ENCODE peak calls at places on chromosomes 2 and 18, in nine cellular contexts. One of them, this sample, is unnamed.

GRCh38 chr2:232700154-232700553 is 3.0 kb downstream of the GIGYF2 start:
- DNase-seq in activated T-cell treated with anti-CD3 and anti-CD28 coated beads for 48 hours: no peak
- DNase-seq in NCI-H1048: no peak
- DNase-seq in progenitor cell of endocrine pancreas: no peak
- DNase-seq in colonic mucosa: no peak
- DNase-seq in IMR-90: no peak
- DNase-seq in ELF-1: no peak
- DNase-seq in head of caudate nucleus: no peak
- DNase-seq in activated naive CD4-positive, alpha-beta T cell treated with anti-CD3 and anti-CD28 coated beads, Interleukin-2, amount 10 ng/mL, durations not matched to agents 7 days and 5 days: no peak
- DNase-seq in this sample: no peak

GRCh38 chr2:239770240-239770639 is 254.9 kb downstream of the NDUFA10 start:
- DNase-seq in activated T-cell treated with anti-CD3 and anti-CD28 coated beads for 48 hours: no peak
- DNase-seq in NCI-H1048: no peak
- DNase-seq in progenitor cell of endocrine pancreas: no peak
- DNase-seq in colonic mucosa: no peak
- DNase-seq in IMR-90: no peak
- DNase-seq in ELF-1: no peak
- DNase-seq in head of caudate nucleus: no peak
- DNase-seq in activated naive CD4-positive, alpha-beta T cell treated with anti-CD3 and anti-CD28 coated beads, Interleukin-2, amount 10 ng/mL, durations not matched to agents 7 days and 5 days: no peak
- DNase-seq in this sample: no peak

GRCh38 chr18:55381277-55381676 is 206.7 kb downstream of the TCF4 start:
- DNase-seq in activated T-cell treated with anti-CD3 and anti-CD28 coated beads for 48 hours: no peak
- DNase-seq in NCI-H1048: no peak
- DNase-seq in progenitor cell of endocrine pancreas: no peak
- DNase-seq in colonic mucosa: no peak
- DNase-seq in IMR-90: peak
- DNase-seq in ELF-1: no peak
- DNase-seq in head of caudate nucleus: no peak
- DNase-seq in activated naive CD4-positive, alpha-beta T cell treated with anti-CD3 and anti-CD28 coated beads, Interleukin-2, amount 10 ng/mL, durations not matched to agents 7 days and 5 days: no peak
- DNase-seq in this sample: no peak

GRCh38 chr2:25671622-25672021 is 1.8 kb downstream of the DTNB start:
- DNase-seq in activated T-cell treated with anti-CD3 and anti-CD28 coated beads for 48 hours: no peak
- DNase-seq in NCI-H1048: no peak
- DNase-seq in progenitor cell of endocrine pancreas: no peak
- DNase-seq in colonic mucosa: no peak
- DNase-seq in IMR-90: no peak
- DNase-seq in ELF-1: no peak
- DNase-seq in head of caudate nucleus: no peak
- DNase-seq in activated naive CD4-positive, alpha-beta T cell treated with anti-CD3 and anti-CD28 coated beads, Interleukin-2, amount 10 ng/mL, durations not matched to agents 7 days and 5 days: no peak
- DNase-seq in this sample: no peak

GRCh38 chr2:171386627-171387026 is 47.2 kb downstream of the METTL8 start:
- DNase-seq in activated T-cell treated with anti-CD3 and anti-CD28 coated beads for 48 hours: no peak
- DNase-seq in NCI-H1048: no peak
- DNase-seq in progenitor cell of endocrine pancreas: no peak
- DNase-seq in colonic mucosa: no peak
- DNase-seq in IMR-90: no peak
- DNase-seq in ELF-1: peak
- DNase-seq in head of caudate nucleus: no peak
- DNase-seq in activated naive CD4-positive, alpha-beta T cell treated with anti-CD3 and anti-CD28 coated beads, Interleukin-2, amount 10 ng/mL, durations not matched to agents 7 days and 5 days: no peak
- DNase-seq in this sample: no peak

GRCh38 chr18:46174317-46175039 is 70.3 kb downstream of the HAUS1 start:
- DNase-seq in activated T-cell treated with anti-CD3 and anti-CD28 coated beads for 48 hours: peak
- DNase-seq in NCI-H1048: no peak
- DNase-seq in progenitor cell of endocrine pancreas: peak
- DNase-seq in colonic mucosa: peak
- DNase-seq in IMR-90: peak
- DNase-seq in ELF-1: peak
- DNase-seq in head of caudate nucleus: peak
- DNase-seq in activated naive CD4-positive, alpha-beta T cell treated with anti-CD3 and anti-CD28 coated beads, Interleukin-2, amount 10 ng/mL, durations not matched to agents 7 days and 5 days: peak
- DNase-seq in this sample: peak

GRCh38 chr2:25817006-25817405 is 61.3 kb downstream of the ASXL2 start:
- DNase-seq in activated T-cell treated with anti-CD3 and anti-CD28 coated beads for 48 hours: no peak
- DNase-seq in NCI-H1048: no peak
- DNase-seq in progenitor cell of endocrine pancreas: no peak
- DNase-seq in colonic mucosa: no peak
- DNase-seq in IMR-90: peak
- DNase-seq in ELF-1: no peak
- DNase-seq in head of caudate nucleus: no peak
- DNase-seq in activated naive CD4-positive, alpha-beta T cell treated with anti-CD3 and anti-CD28 coated beads, Interleukin-2, amount 10 ng/mL, durations not matched to agents 7 days and 5 days: no peak
- DNase-seq in this sample: no peak

GRCh38 chr18:32139835-32140283 is 48.2 kb downstream of the RNF138 start:
- DNase-seq in activated T-cell treated with anti-CD3 and anti-CD28 coated beads for 48 hours: no peak
- DNase-seq in NCI-H1048: no peak
- DNase-seq in progenitor cell of endocrine pancreas: no peak
- DNase-seq in colonic mucosa: no peak
- DNase-seq in IMR-90: no peak
- DNase-seq in ELF-1: no peak
- DNase-seq in head of caudate nucleus: no peak
- DNase-seq in activated naive CD4-positive, alpha-beta T cell treated with anti-CD3 and anti-CD28 coated beads, Interleukin-2, amount 10 ng/mL, durations not matched to agents 7 days and 5 days: no peak
- DNase-seq in this sample: no peak

GRCh38 chr2:189657867-189658266 is 3.4 kb upstream of the ASNSD1 start:
- DNase-seq in activated T-cell treated with anti-CD3 and anti-CD28 coated beads for 48 hours: no peak
- DNase-seq in NCI-H1048: no peak
- DNase-seq in progenitor cell of endocrine pancreas: no peak
- DNase-seq in colonic mucosa: peak
- DNase-seq in IMR-90: peak
- DNase-seq in ELF-1: peak
- DNase-seq in head of caudate nucleus: no peak
- DNase-seq in activated naive CD4-positive, alpha-beta T cell treated with anti-CD3 and anti-CD28 coated beads, Interleukin-2, amount 10 ng/mL, durations not matched to agents 7 days and 5 days: peak
- DNase-seq in this sample: peak

GRCh38 chr18:33959609-33960008 is 265.1 kb downstream of the NOL4 start:
- DNase-seq in activated T-cell treated with anti-CD3 and anti-CD28 coated beads for 48 hours: no peak
- DNase-seq in NCI-H1048: no peak
- DNase-seq in progenitor cell of endocrine pancreas: no peak
- DNase-seq in colonic mucosa: no peak
- DNase-seq in IMR-90: no peak
- DNase-seq in ELF-1: no peak
- DNase-seq in head of caudate nucleus: no peak
- DNase-seq in activated naive CD4-positive, alpha-beta T cell treated with anti-CD3 and anti-CD28 coated beads, Interleukin-2, amount 10 ng/mL, durations not matched to agents 7 days and 5 days: no peak
- DNase-seq in this sample: no peak

GRCh38 chr2:165758276-165758675 is 35.8 kb downstream of the GALNT3 start:
- DNase-seq in activated T-cell treated with anti-CD3 and anti-CD28 coated beads for 48 hours: no peak
- DNase-seq in NCI-H1048: no peak
- DNase-seq in progenitor cell of endocrine pancreas: no peak
- DNase-seq in colonic mucosa: no peak
- DNase-seq in IMR-90: no peak
- DNase-seq in ELF-1: no peak
- DNase-seq in head of caudate nucleus: no peak
- DNase-seq in activated naive CD4-positive, alpha-beta T cell treated with anti-CD3 and anti-CD28 coated beads, Interleukin-2, amount 10 ng/mL, durations not matched to agents 7 days and 5 days: no peak
- DNase-seq in this sample: no peak

GRCh38 chr2:134142341-134142738 is 111.5 kb upstream of the MGAT5 start:
- DNase-seq in activated T-cell treated with anti-CD3 and anti-CD28 coated beads for 48 hours: no peak
- DNase-seq in NCI-H1048: no peak
- DNase-seq in progenitor cell of endocrine pancreas: no peak
- DNase-seq in colonic mucosa: no peak
- DNase-seq in IMR-90: no peak
- DNase-seq in ELF-1: no peak
- DNase-seq in head of caudate nucleus: no peak
- DNase-seq in activated naive CD4-positive, alpha-beta T cell treated with anti-CD3 and anti-CD28 coated beads, Interleukin-2, amount 10 ng/mL, durations not matched to agents 7 days and 5 days: no peak
- DNase-seq in this sample: no peak

GRCh38 chr2:43605851-43606250 is 10.0 kb upstream of the THADA start:
- DNase-seq in activated T-cell treated with anti-CD3 and anti-CD28 coated beads for 48 hours: no peak
- DNase-seq in NCI-H1048: no peak
- DNase-seq in progenitor cell of endocrine pancreas: no peak
- DNase-seq in colonic mucosa: no peak
- DNase-seq in IMR-90: peak
- DNase-seq in ELF-1: peak
- DNase-seq in head of caudate nucleus: no peak
- DNase-seq in activated naive CD4-positive, alpha-beta T cell treated with anti-CD3 and anti-CD28 coated beads, Interleukin-2, amount 10 ng/mL, durations not matched to agents 7 days and 5 days: no peak
- DNase-seq in this sample: no peak

GRCh38 chr2:174610243-174610995 is 12.8 kb upstream of the WIPF1 start:
- DNase-seq in activated T-cell treated with anti-CD3 and anti-CD28 coated beads for 48 hours: no peak
- DNase-seq in NCI-H1048: no peak
- DNase-seq in progenitor cell of endocrine pancreas: no peak
- DNase-seq in colonic mucosa: no peak
- DNase-seq in IMR-90: no peak
- DNase-seq in ELF-1: no peak
- DNase-seq in head of caudate nucleus: no peak
- DNase-seq in activated naive CD4-positive, alpha-beta T cell treated with anti-CD3 and anti-CD28 coated beads, Interleukin-2, amount 10 ng/mL, durations not matched to agents 7 days and 5 days: no peak
- DNase-seq in this sample: no peak

GRCh38 chr2:213101686-213102460 is 49.5 kb downstream of the IKZF2 start:
- DNase-seq in activated T-cell treated with anti-CD3 and anti-CD28 coated beads for 48 hours: no peak
- DNase-seq in NCI-H1048: no peak
- DNase-seq in progenitor cell of endocrine pancreas: no peak
- DNase-seq in colonic mucosa: no peak
- DNase-seq in IMR-90: no peak
- DNase-seq in ELF-1: no peak
- DNase-seq in head of caudate nucleus: no peak
- DNase-seq in activated naive CD4-positive, alpha-beta T cell treated with anti-CD3 and anti-CD28 coated beads, Interleukin-2, amount 10 ng/mL, durations not matched to agents 7 days and 5 days: no peak
- DNase-seq in this sample: no peak

GRCh38 chr2:104870249-104870816 is 16.4 kb downstream of the POU3F3 start:
- DNase-seq in activated T-cell treated with anti-CD3 and anti-CD28 coated beads for 48 hours: no peak
- DNase-seq in NCI-H1048: no peak
- DNase-seq in progenitor cell of endocrine pancreas: no peak
- DNase-seq in colonic mucosa: no peak
- DNase-seq in IMR-90: no peak
- DNase-seq in ELF-1: no peak
- DNase-seq in head of caudate nucleus: no peak
- DNase-seq in activated naive CD4-positive, alpha-beta T cell treated with anti-CD3 and anti-CD28 coated beads, Interleukin-2, amount 10 ng/mL, durations not matched to agents 7 days and 5 days: no peak
- DNase-seq in this sample: no peak

GRCh38 chr18:35139517-35139916 is 98.3 kb downstream of the MAPRE2 start:
- DNase-seq in activated T-cell treated with anti-CD3 and anti-CD28 coated beads for 48 hours: no peak
- DNase-seq in NCI-H1048: no peak
- DNase-seq in progenitor cell of endocrine pancreas: no peak
- DNase-seq in colonic mucosa: no peak
- DNase-seq in IMR-90: no peak
- DNase-seq in ELF-1: peak
- DNase-seq in head of caudate nucleus: no peak
- DNase-seq in activated naive CD4-positive, alpha-beta T cell treated with anti-CD3 and anti-CD28 coated beads, Interleukin-2, amount 10 ng/mL, durations not matched to agents 7 days and 5 days: no peak
- DNase-seq in this sample: no peak

GRCh38 chr18:61589053-61589723 is 256.0 kb downstream of the CDH20 start:
- DNase-seq in activated T-cell treated with anti-CD3 and anti-CD28 coated beads for 48 hours: no peak
- DNase-seq in NCI-H1048: no peak
- DNase-seq in progenitor cell of endocrine pancreas: no peak
- DNase-seq in colonic mucosa: no peak
- DNase-seq in IMR-90: peak
- DNase-seq in ELF-1: no peak
- DNase-seq in head of caudate nucleus: no peak
- DNase-seq in activated naive CD4-positive, alpha-beta T cell treated with anti-CD3 and anti-CD28 coated beads, Interleukin-2, amount 10 ng/mL, durations not matched to agents 7 days and 5 days: no peak
- DNase-seq in this sample: no peak

GRCh38 chr2:182792441-182792840 is 74.0 kb downstream of the FRZB start:
- DNase-seq in activated T-cell treated with anti-CD3 and anti-CD28 coated beads for 48 hours: no peak
- DNase-seq in NCI-H1048: no peak
- DNase-seq in progenitor cell of endocrine pancreas: no peak
- DNase-seq in colonic mucosa: no peak
- DNase-seq in IMR-90: no peak
- DNase-seq in ELF-1: no peak
- DNase-seq in head of caudate nucleus: no peak
- DNase-seq in activated naive CD4-positive, alpha-beta T cell treated with anti-CD3 and anti-CD28 coated beads, Interleukin-2, amount 10 ng/mL, durations not matched to agents 7 days and 5 days: no peak
- DNase-seq in this sample: no peak

GRCh38 chr18:8610442-8610801 is 1.2 kb downstream of the RAB12 start:
- DNase-seq in activated T-cell treated with anti-CD3 and anti-CD28 coated beads for 48 hours: no peak
- DNase-seq in NCI-H1048: no peak
- DNase-seq in progenitor cell of endocrine pancreas: no peak
- DNase-seq in colonic mucosa: no peak
- DNase-seq in IMR-90: peak
- DNase-seq in ELF-1: peak
- DNase-seq in head of caudate nucleus: no peak
- DNase-seq in activated naive CD4-positive, alpha-beta T cell treated with anti-CD3 and anti-CD28 coated beads, Interleukin-2, amount 10 ng/mL, durations not matched to agents 7 days and 5 days: peak
- DNase-seq in this sample: no peak

GRCh38 chr2:177193240-177193639 is 19.4 kb upstream of the HNRNPA3 start:
- DNase-seq in activated T-cell treated with anti-CD3 and anti-CD28 coated beads for 48 hours: no peak
- DNase-seq in NCI-H1048: no peak
- DNase-seq in progenitor cell of endocrine pancreas: no peak
- DNase-seq in colonic mucosa: no peak
- DNase-seq in IMR-90: no peak
- DNase-seq in ELF-1: no peak
- DNase-seq in head of caudate nucleus: no peak
- DNase-seq in activated naive CD4-positive, alpha-beta T cell treated with anti-CD3 and anti-CD28 coated beads, Interleukin-2, amount 10 ng/mL, durations not matched to agents 7 days and 5 days: no peak
- DNase-seq in this sample: no peak

GRCh38 chr18:53567935-53568574 is 656.4 kb downstream of the MBD2 start:
- DNase-seq in activated T-cell treated with anti-CD3 and anti-CD28 coated beads for 48 hours: no peak
- DNase-seq in NCI-H1048: peak
- DNase-seq in progenitor cell of endocrine pancreas: no peak
- DNase-seq in colonic mucosa: no peak
- DNase-seq in IMR-90: peak
- DNase-seq in ELF-1: peak
- DNase-seq in head of caudate nucleus: peak
- DNase-seq in activated naive CD4-positive, alpha-beta T cell treated with anti-CD3 and anti-CD28 coated beads, Interleukin-2, amount 10 ng/mL, durations not matched to agents 7 days and 5 days: no peak
- DNase-seq in this sample: no peak

GRCh38 chr2:157194097-157194688 is 63.3 kb upstream of the GALNT5 start:
- DNase-seq in activated T-cell treated with anti-CD3 and anti-CD28 coated beads for 48 hours: no peak
- DNase-seq in NCI-H1048: no peak
- DNase-seq in progenitor cell of endocrine pancreas: no peak
- DNase-seq in colonic mucosa: no peak
- DNase-seq in IMR-90: peak
- DNase-seq in ELF-1: no peak
- DNase-seq in head of caudate nucleus: peak
- DNase-seq in activated naive CD4-positive, alpha-beta T cell treated with anti-CD3 and anti-CD28 coated beads, Interleukin-2, amount 10 ng/mL, durations not matched to agents 7 days and 5 days: no peak
- DNase-seq in this sample: no peak

GRCh38 chr2:159506764-159507406 is 109.5 kb downstream of the BAZ2B start:
- DNase-seq in activated T-cell treated with anti-CD3 and anti-CD28 coated beads for 48 hours: no peak
- DNase-seq in NCI-H1048: no peak
- DNase-seq in progenitor cell of endocrine pancreas: no peak
- DNase-seq in colonic mucosa: no peak
- DNase-seq in IMR-90: peak
- DNase-seq in ELF-1: no peak
- DNase-seq in head of caudate nucleus: no peak
- DNase-seq in activated naive CD4-positive, alpha-beta T cell treated with anti-CD3 and anti-CD28 coated beads, Interleukin-2, amount 10 ng/mL, durations not matched to agents 7 days and 5 days: no peak
- DNase-seq in this sample: no peak

GRCh38 chr2:98037666-98038339 is 42.1 kb upstream of the TMEM131 start:
- DNase-seq in activated T-cell treated with anti-CD3 and anti-CD28 coated beads for 48 hours: no peak
- DNase-seq in NCI-H1048: no peak
- DNase-seq in progenitor cell of endocrine pancreas: no peak
- DNase-seq in colonic mucosa: peak
- DNase-seq in IMR-90: no peak
- DNase-seq in ELF-1: no peak
- DNase-seq in head of caudate nucleus: no peak
- DNase-seq in activated naive CD4-positive, alpha-beta T cell treated with anti-CD3 and anti-CD28 coated beads, Interleukin-2, amount 10 ng/mL, durations not matched to agents 7 days and 5 days: no peak
- DNase-seq in this sample: no peak

GRCh38 chr2:161775971-161776370 is 151.8 kb downstream of the SLC4A10 start:
- DNase-seq in activated T-cell treated with anti-CD3 and anti-CD28 coated beads for 48 hours: no peak
- DNase-seq in NCI-H1048: no peak
- DNase-seq in progenitor cell of endocrine pancreas: no peak
- DNase-seq in colonic mucosa: no peak
- DNase-seq in IMR-90: no peak
- DNase-seq in ELF-1: no peak
- DNase-seq in head of caudate nucleus: no peak
- DNase-seq in activated naive CD4-positive, alpha-beta T cell treated with anti-CD3 and anti-CD28 coated beads, Interleukin-2, amount 10 ng/mL, durations not matched to agents 7 days and 5 days: no peak
- DNase-seq in this sample: no peak

GRCh38 chr2:95273911-95274290 is 348 bp upstream of the PROM2 start:
- DNase-seq in activated T-cell treated with anti-CD3 and anti-CD28 coated beads for 48 hours: no peak
- DNase-seq in NCI-H1048: no peak
- DNase-seq in progenitor cell of endocrine pancreas: no peak
- DNase-seq in colonic mucosa: no peak
- DNase-seq in IMR-90: no peak
- DNase-seq in ELF-1: no peak
- DNase-seq in head of caudate nucleus: no peak
- DNase-seq in activated naive CD4-positive, alpha-beta T cell treated with anti-CD3 and anti-CD28 coated beads, Interleukin-2, amount 10 ng/mL, durations not matched to agents 7 days and 5 days: peak
- DNase-seq in this sample: no peak

GRCh38 chr2:70828914-70829824 is 6.4 kb downstream of the CD207 start:
- DNase-seq in activated T-cell treated with anti-CD3 and anti-CD28 coated beads for 48 hours: no peak
- DNase-seq in NCI-H1048: no peak
- DNase-seq in progenitor cell of endocrine pancreas: no peak
- DNase-seq in colonic mucosa: no peak
- DNase-seq in IMR-90: peak
- DNase-seq in ELF-1: no peak
- DNase-seq in head of caudate nucleus: no peak
- DNase-seq in activated naive CD4-positive, alpha-beta T cell treated with anti-CD3 and anti-CD28 coated beads, Interleukin-2, amount 10 ng/mL, durations not matched to agents 7 days and 5 days: no peak
- DNase-seq in this sample: no peak

GRCh38 chr2:30978044-30978443 is 160.2 kb downstream of the GALNT14 start:
- DNase-seq in activated T-cell treated with anti-CD3 and anti-CD28 coated beads for 48 hours: peak
- DNase-seq in NCI-H1048: no peak
- DNase-seq in progenitor cell of endocrine pancreas: no peak
- DNase-seq in colonic mucosa: no peak
- DNase-seq in IMR-90: no peak
- DNase-seq in ELF-1: no peak
- DNase-seq in head of caudate nucleus: no peak
- DNase-seq in activated naive CD4-positive, alpha-beta T cell treated with anti-CD3 and anti-CD28 coated beads, Interleukin-2, amount 10 ng/mL, durations not matched to agents 7 days and 5 days: no peak
- DNase-seq in this sample: no peak

GRCh38 chr2:55097462-55098410 is 47.5 kb upstream of the RTN4 start:
- DNase-seq in activated T-cell treated with anti-CD3 and anti-CD28 coated beads for 48 hours: no peak
- DNase-seq in NCI-H1048: no peak
- DNase-seq in progenitor cell of endocrine pancreas: no peak
- DNase-seq in colonic mucosa: no peak
- DNase-seq in IMR-90: no peak
- DNase-seq in ELF-1: no peak
- DNase-seq in head of caudate nucleus: no peak
- DNase-seq in activated naive CD4-positive, alpha-beta T cell treated with anti-CD3 and anti-CD28 coated beads, Interleukin-2, amount 10 ng/mL, durations not matched to agents 7 days and 5 days: no peak
- DNase-seq in this sample: no peak